ENCODE peak calls at places on chromosomes 4 and X, in nine cellular contexts. L, U, Q, B, N, V, T, E and O are unnamed samples.

GRCh38 chrX:9522756-9523155 is 57.9 kb downstream of the TBL1X start:
- DNase-seq in B (no peak), N (no peak), U (no peak), T (no peak), Q (no peak), L (no peak), E (no peak), V (no peak), O (no peak)

GRCh38 chr4:24400537-24400936 is 183.8 kb downstream of the DHX15 start:
- DNase-seq in B (no peak), L (no peak), V (no peak), E (no peak), U (no peak), N (no peak), Q (no peak), T (no peak), O (no peak)

GRCh38 chr4:13783800-13784411 is 156.4 kb upstream of the BOD1L1 start:
- DNase-seq in N (no peak), E (peak; percentile 20), B (peak; percentile 48), V (no peak), L (no peak), T (no peak), Q (peak; percentile 71), U (peak; percentile 2), O (no peak)

GRCh38 chr4:154044118-154044517 is 255.2 kb upstream of the SFRP2 start:
- DNase-seq in Q (peak; percentile 43), N (no peak), T (no peak), U (peak; percentile 16), L (no peak), B (no peak), E (no peak), V (no peak), O (no peak)

GRCh38 chr4:163548481-163549243 is 54.2 kb downstream of the TMA16 start:
- DNase-seq in B (no peak), L (no peak), Q (peak; percentile 52), N (peak; percentile 18), V (no peak), E (no peak), U (peak; percentile 34), T (no peak), O (no peak)

GRCh38 chrX:130482871-130483270 is 81.1 kb downstream of the RBMX2 start:
- DNase-seq in B (no peak), Q (peak; percentile 3), L (no peak), E (no peak), V (no peak), N (no peak), T (no peak), U (no peak), O (no peak)

GRCh38 chr4:74453037-74453635 is 8.2 kb downstream of the AREG start:
- DNase-seq in B (no peak), N (no peak), T (no peak), E (no peak), U (no peak), L (no peak), Q (no peak), V (no peak), O (no peak)

GRCh38 chrX:115562492-115562872 is 1.5 kb downstream of the PLS3 start:
- DNase-seq in T (no peak), N (no peak), U (peak; percentile 8), Q (peak; percentile 31), V (no peak), L (no peak), B (no peak), E (no peak), O (no peak)

GRCh38 chr4:105709081-105709450 is 482 bp downstream of the GSTCD start:
- DNase-seq in Q (peak; percentile 12), N (peak; percentile 74), V (no peak), U (peak; percentile 23), L (no peak), E (no peak), B (no peak), T (no peak), O (peak; percentile 4)

GRCh38 chrX:46913710-46914109 is 1.5 kb downstream of the JADE3 start:
- DNase-seq in T (no peak), B (no peak), U (no peak), N (peak; percentile 12), L (no peak), V (no peak), Q (peak; percentile 20), E (no peak), O (no peak)

GRCh38 chr4:80006935-80007744 is 65.9 kb downstream of the ANTXR2 start:
- DNase-seq in B (no peak), N (no peak), T (no peak), L (no peak), U (no peak), E (no peak), V (no peak), Q (no peak), O (no peak)

GRCh38 chr4:185472063-185472542 is 570 bp upstream of the CCDC110 start:
- DNase-seq in U (no peak), Q (no peak), T (no peak), B (no peak), L (no peak), V (no peak), N (peak; percentile 54), E (no peak), O (no peak)

GRCh38 chr4:121800638-121800960 is 524 bp upstream of the EXOSC9 start:
- DNase-seq in L (no peak), U (no peak), Q (no peak), V (no peak), B (no peak), E (no peak), N (no peak), T (no peak), O (no peak)

GRCh38 chr4:76943129-76943620 is 6.4 kb upstream of the SEPTIN11 start:
- DNase-seq in B (no peak), N (no peak), L (no peak), T (no peak), V (no peak), Q (peak; percentile 81), E (peak; percentile 55), U (peak; percentile 36), O (no peak)

GRCh38 chrX:7606253-7606652 is 236.7 kb upstream of the VCX start:
- DNase-seq in L (no peak), V (no peak), T (no peak), Q (no peak), N (peak; percentile 89), U (no peak), B (no peak), E (no peak), O (no peak)

GRCh38 chr4:125765936-125766335 is 451.2 kb downstream of the FAT4 start:
- DNase-seq in L (no peak), U (no peak), E (no peak), Q (no peak), T (no peak), N (no peak), V (no peak), B (no peak), O (no peak)